ENCODE peak calls at places on chromosome 5, in nine cellular contexts. P, Q, T, E, O, D, F, Y and M are unnamed samples.

GRCh38 chr5:141529002-141529401 is 40.1 kb downstream of the PCDHGC5 start:
- DNase-seq in P (no peak), Q (no peak), T (no peak), E (no peak), O (no peak), D (no peak), F (peak), Y (no peak), M (no peak)

GRCh38 chr5:169029087-169029486 is 271.9 kb downstream of the SLIT3 start:
- DNase-seq in P (no peak), Q (no peak), T (no peak), E (no peak), O (no peak), D (no peak), F (no peak), Y (no peak), M (no peak)

GRCh38 chr5:167155387-167156051 is 1135.9 kb upstream of the WWC1 start:
- DNase-seq in P (no peak), Q (no peak), T (no peak), E (no peak), O (no peak), D (no peak), F (no peak), Y (no peak), M (no peak)

GRCh38 chr5:36878421-36879088 is 2.0 kb downstream of the NIPBL start:
- DNase-seq in P (peak), Q (no peak), T (no peak), E (no peak), O (peak), D (no peak), F (no peak), Y (no peak), M (peak)

GRCh38 chr5:11110128-11110527 is 349.1 kb upstream of the DAP start:
- DNase-seq in P (no peak), Q (no peak), T (no peak), E (no peak), O (no peak), D (no peak), F (no peak), Y (no peak), M (no peak)

GRCh38 chr5:43903129-43903528 is 300.1 kb downstream of the NNT start:
- DNase-seq in P (no peak), Q (no peak), T (no peak), E (no peak), O (no peak), D (no peak), F (no peak), Y (no peak), M (no peak)

GRCh38 chr5:73263001-73263710 is 90.2 kb downstream of the TMEM174 start:
- DNase-seq in P (no peak), Q (no peak), T (no peak), E (no peak), O (no peak), D (no peak), F (no peak), Y (no peak), M (no peak)

GRCh38 chr5:32522429-32523143 is 62.8 kb upstream of the SUB1 start:
- DNase-seq in P (no peak), Q (no peak), T (peak), E (no peak), O (no peak), D (peak), F (no peak), Y (no peak), M (no peak)

GRCh38 chr5:96780626-96781025 is 27.1 kb downstream of the ERAP1 start:
- DNase-seq in P (no peak), Q (no peak), T (no peak), E (no peak), O (no peak), D (no peak), F (no peak), Y (no peak), M (no peak)

GRCh38 chr5:112703866-112704820 is 33.5 kb upstream of the APC start:
- DNase-seq in P (no peak), Q (no peak), T (no peak), E (no peak), O (peak), D (no peak), F (no peak), Y (no peak), M (no peak)

GRCh38 chr5:150780180-150780692 is 1.7 kb downstream of the SMIM3 start:
- DNase-seq in P (no peak), Q (no peak), T (no peak), E (no peak), O (no peak), D (no peak), F (no peak), Y (no peak), M (no peak)

GRCh38 chr5:147554285-147554817 is 44.5 kb upstream of the DPYSL3 start:
- DNase-seq in P (no peak), Q (no peak), T (no peak), E (no peak), O (no peak), D (no peak), F (no peak), Y (no peak), M (no peak)

GRCh38 chr5:2110137-2110933 is 227.6 kb upstream of the IRX4 start:
- DNase-seq in P (no peak), Q (no peak), T (no peak), E (no peak), O (no peak), D (no peak), F (no peak), Y (no peak), M (no peak)

GRCh38 chr5:142642427-142642826 is 43.5 kb downstream of the FGF1 start:
- DNase-seq in P (no peak), Q (no peak), T (no peak), E (no peak), O (no peak), D (no peak), F (no peak), Y (no peak), M (no peak)

GRCh38 chr5:123422433-123423277 is 548 bp downstream of the CEP120 start:
- DNase-seq in P (peak), Q (peak), T (no peak), E (no peak), O (peak), D (no peak), F (peak), Y (no peak), M (no peak)

GRCh38 chr5:14513266-14513665 is 68.3 kb upstream of the OTULINL start:
- DNase-seq in P (no peak), Q (no peak), T (no peak), E (no peak), O (no peak), D (no peak), F (no peak), Y (no peak), M (no peak)

GRCh38 chr5:1429501-1429900 is 15.7 kb downstream of the SLC6A3 start:
- DNase-seq in P (no peak), Q (no peak), T (peak), E (no peak), O (no peak), D (no peak), F (no peak), Y (no peak), M (no peak)

GRCh38 chr5:171523781-171524180 is 104.3 kb downstream of the FGF18 start:
- DNase-seq in P (no peak), Q (no peak), T (no peak), E (no peak), O (no peak), D (no peak), F (no peak), Y (no peak), M (no peak)

GRCh38 chr5:72248352-72249032 is 71.5 kb downstream of the MRPS27 start:
- DNase-seq in P (peak), Q (no peak), T (no peak), E (no peak), O (peak), D (no peak), F (no peak), Y (no peak), M (no peak)

GRCh38 chr5:138662599-138662998 is 87.4 kb upstream of the HSPA9 start:
- DNase-seq in P (no peak), Q (no peak), T (no peak), E (no peak), O (no peak), D (no peak), F (no peak), Y (no peak), M (no peak)

GRCh38 chr5:129906177-129906887 is 2.1 kb downstream of the CHSY3 start:
- DNase-seq in P (peak), Q (no peak), T (no peak), E (no peak), O (no peak), D (no peak), F (no peak), Y (no peak), M (peak)

GRCh38 chr5:99316484-99316883 is 387.7 kb upstream of the CHD1 start:
- DNase-seq in P (no peak), Q (no peak), T (no peak), E (no peak), O (no peak), D (no peak), F (no peak), Y (no peak), M (no peak)

GRCh38 chr5:5666389-5666788 is 243.9 kb downstream of the ICE1 start:
- DNase-seq in P (no peak), Q (no peak), T (no peak), E (no peak), O (no peak), D (no peak), F (no peak), Y (no peak), M (no peak)

GRCh38 chr5:123125953-123126352 is 36.9 kb downstream of the PRDM6 start:
- DNase-seq in P (no peak), Q (no peak), T (no peak), E (no peak), O (peak), D (no peak), F (no peak), Y (no peak), M (no peak)

GRCh38 chr5:119275146-119275872 is 80.5 kb upstream of the TNFAIP8 start:
- DNase-seq in P (no peak), Q (no peak), T (no peak), E (no peak), O (no peak), D (no peak), F (no peak), Y (no peak), M (no peak)

GRCh38 chr5:136979131-136979530 is 520.0 kb downstream of the SPOCK1 start:
- DNase-seq in P (no peak), Q (no peak), T (no peak), E (no peak), O (no peak), D (no peak), F (no peak), Y (no peak), M (no peak)

GRCh38 chr5:83559141-83559785 is 87.7 kb downstream of the VCAN start:
- DNase-seq in P (no peak), Q (no peak), T (no peak), E (no peak), O (no peak), D (no peak), F (no peak), Y (no peak), M (no peak)

GRCh38 chr5:153672347-153673090 is 182.0 kb downstream of the GRIA1 start:
- DNase-seq in P (no peak), Q (no peak), T (no peak), E (no peak), O (no peak), D (no peak), F (no peak), Y (no peak), M (no peak)

GRCh38 chr5:157823655-157824054 is 35.3 kb downstream of the CLINT1 start:
- DNase-seq in P (no peak), Q (no peak), T (no peak), E (no peak), O (no peak), D (no peak), F (no peak), Y (no peak), M (no peak)

GRCh38 chr5:157827429-157827828 is 31.5 kb downstream of the CLINT1 start:
- DNase-seq in P (no peak), Q (no peak), T (no peak), E (no peak), O (no peak), D (no peak), F (no peak), Y (no peak), M (no peak)

GRCh38 chr5:157828031-157828948 is 30.7 kb downstream of the CLINT1 start:
- DNase-seq in P (peak), Q (no peak), T (no peak), E (no peak), O (no peak), D (no peak), F (peak), Y (no peak), M (no peak)

GRCh38 chr5:157828949-157829639 is 29.9 kb downstream of the CLINT1 start:
- DNase-seq in P (no peak), Q (no peak), T (no peak), E (no peak), O (peak), D (no peak), F (no peak), Y (no peak), M (peak)
- TF ChIP-seq CTCF in P (peak), Q (no peak), T (peak), E (peak), O (peak), D (no peak), F (peak), Y (no peak), M (peak)

GRCh38 chr5:63205976-63206375 is 627.4 kb downstream of the LRRC70 start:
- DNase-seq in P (no peak), Q (no peak), T (no peak), E (no peak), O (no peak), D (no peak), F (no peak), Y (no peak), M (no peak)

GRCh38 chr5:63217422-63217821 is 638.8 kb downstream of the LRRC70 start:
- DNase-seq in P (no peak), Q (no peak), T (no peak), E (no peak), O (no peak), D (no peak), F (no peak), Y (no peak), M (no peak)

GRCh38 chr5:63213256-63213655 is 634.6 kb downstream of the LRRC70 start:
- DNase-seq in P (no peak), Q (no peak), T (no peak), E (no peak), O (no peak), D (no peak), F (no peak), Y (no peak), M (no peak)

GRCh38 chr5:63211413-63212132 is 633.0 kb downstream of the LRRC70 start:
- DNase-seq in P (no peak), Q (no peak), T (no peak), E (no peak), O (no peak), D (no peak), F (no peak), Y (no peak), M (no peak)
- TF ChIP-seq CTCF in P (no peak), Q (no peak), T (no peak), E (no peak), O (no peak), D (no peak), F (no peak), Y (no peak), M (no peak)

GRCh38 chr5:40431734-40432133 is 248.0 kb upstream of the PTGER4 start:
- DNase-seq in P (no peak), Q (no peak), T (no peak), E (no peak), O (no peak), D (no peak), F (no peak), Y (no peak), M (no peak)

GRCh38 chr5:40429258-40430111 is 250.2 kb upstream of the PTGER4 start:
- DNase-seq in P (no peak), Q (no peak), T (no peak), E (no peak), O (no peak), D (no peak), F (no peak), Y (no peak), M (no peak)

GRCh38 chr5:40428129-40428528 is 251.6 kb upstream of the PTGER4 start:
- DNase-seq in P (no peak), Q (no peak), T (no peak), E (no peak), O (no peak), D (no peak), F (no peak), Y (no peak), M (no peak)

GRCh38 chr5:40428815-40429214 is 250.9 kb upstream of the PTGER4 start:
- DNase-seq in P (no peak), Q (no peak), T (no peak), E (no peak), O (no peak), D (no peak), F (no peak), Y (no peak), M (no peak)

DNA sequence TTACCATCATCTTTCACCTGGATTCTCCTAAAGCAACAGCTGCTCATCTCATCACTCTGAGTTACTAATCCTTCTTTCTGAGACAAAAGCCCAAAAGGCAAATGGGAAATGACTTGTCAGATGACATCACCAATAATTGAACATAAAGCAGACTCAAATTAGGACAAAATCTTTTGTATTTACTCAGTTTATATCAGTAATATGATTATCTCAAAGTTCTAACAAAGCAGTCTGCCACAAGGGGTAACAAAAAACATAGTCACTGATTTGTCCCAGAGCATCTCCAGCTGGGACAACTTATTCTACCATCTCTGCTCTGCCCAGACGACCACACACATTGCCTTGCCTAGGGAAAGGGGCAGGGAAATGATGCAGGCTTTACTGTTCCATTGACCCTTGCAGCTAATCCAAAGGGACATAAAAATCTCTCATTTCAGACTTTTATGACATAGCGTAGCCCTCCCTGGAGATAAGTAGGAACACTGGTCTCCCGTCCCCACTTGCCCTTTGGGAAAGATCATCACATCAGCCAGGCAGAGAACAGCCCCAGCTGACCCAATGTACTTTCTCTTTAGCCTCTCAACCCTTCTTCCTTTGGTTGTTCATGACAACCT is 249.5 kb upstream of the PTGER4 start:
- DNase-seq in P (no peak), Q (no peak), T (no peak), E (no peak), O (no peak), D (no peak), F (no peak), Y (no peak), M (no peak)
- TF ChIP-seq CTCF in P (no peak), Q (no peak), T (no peak), E (no peak), O (no peak), D (no peak), F (no peak), Y (no peak), M (no peak)

GRCh38 chr5:60699549-60700346 is at the start of gene DEPDC1B:
- DNase-seq in P (peak), Q (peak), T (peak), E (peak), O (peak), D (peak), F (peak), Y (peak), M (peak)
- TF ChIP-seq CTCF in P (peak), Q (peak), T (peak), E (peak), O (peak), D (peak), F (peak), Y (no peak), M (no peak)

DNA sequence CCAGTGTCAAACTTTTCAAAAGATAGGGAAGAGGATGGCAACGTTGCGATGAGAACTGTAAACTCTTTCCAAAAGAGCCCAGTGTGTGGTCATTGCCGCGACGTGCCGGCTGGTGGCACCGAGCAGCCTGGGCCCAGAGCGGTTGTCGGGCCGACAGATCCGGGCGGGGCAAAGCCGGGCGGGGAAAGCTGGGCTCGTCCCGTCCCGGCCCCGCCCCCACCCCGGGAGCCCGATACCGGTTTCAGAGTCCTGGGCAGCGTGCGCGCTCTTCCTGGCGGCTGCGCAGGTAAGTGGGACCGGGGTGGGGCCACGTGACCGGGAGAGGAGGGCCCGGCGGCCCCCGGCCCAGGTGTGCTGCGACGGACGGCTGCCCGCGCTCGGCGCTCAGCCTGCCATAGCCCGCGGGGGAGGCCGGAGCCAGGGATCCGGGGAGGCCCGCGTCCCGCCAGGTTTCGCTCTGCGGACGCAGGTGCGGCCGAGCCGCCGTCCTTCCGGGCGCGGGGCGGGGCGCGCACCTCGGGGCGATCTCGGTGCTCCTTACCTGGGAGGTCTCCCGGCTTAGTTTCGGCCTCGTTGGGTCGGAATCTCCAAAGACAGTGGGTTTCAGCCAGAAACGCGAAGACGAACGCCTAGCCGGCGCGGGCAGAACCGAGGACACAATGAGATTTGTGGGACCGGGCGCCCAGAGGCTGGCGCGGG is at the start of gene MARVELD2:
- DNase-seq in P (peak), Q (peak), T (peak), E (peak), O (no peak), D (no peak), F (no peak), Y (peak), M (peak)
- TF ChIP-seq CTCF in P (peak), Q (no peak), T (peak), E (peak), O (no peak), D (no peak), F (no peak), Y (no peak), M (no peak)

GRCh38 chr5:91632871-91633270 is 249.8 kb upstream of the ARRDC3 start:
- DNase-seq in P (no peak), Q (no peak), T (no peak), E (no peak), O (no peak), D (no peak), F (no peak), Y (no peak), M (no peak)

GRCh38 chr5:91638010-91638409 is 254.9 kb upstream of the ARRDC3 start:
- DNase-seq in P (no peak), Q (no peak), T (no peak), E (no peak), O (no peak), D (no peak), F (no peak), Y (no peak), M (no peak)

GRCh38 chr5:91635950-91636349 is 252.8 kb upstream of the ARRDC3 start:
- DNase-seq in P (no peak), Q (no peak), T (no peak), E (no peak), O (no peak), D (no peak), F (no peak), Y (no peak), M (no peak)

GRCh38 chr5:91639744-91640143 is 256.6 kb upstream of the ARRDC3 start:
- DNase-seq in P (no peak), Q (no peak), T (no peak), E (no peak), O (no peak), D (no peak), F (no peak), Y (no peak), M (no peak)

DNA sequence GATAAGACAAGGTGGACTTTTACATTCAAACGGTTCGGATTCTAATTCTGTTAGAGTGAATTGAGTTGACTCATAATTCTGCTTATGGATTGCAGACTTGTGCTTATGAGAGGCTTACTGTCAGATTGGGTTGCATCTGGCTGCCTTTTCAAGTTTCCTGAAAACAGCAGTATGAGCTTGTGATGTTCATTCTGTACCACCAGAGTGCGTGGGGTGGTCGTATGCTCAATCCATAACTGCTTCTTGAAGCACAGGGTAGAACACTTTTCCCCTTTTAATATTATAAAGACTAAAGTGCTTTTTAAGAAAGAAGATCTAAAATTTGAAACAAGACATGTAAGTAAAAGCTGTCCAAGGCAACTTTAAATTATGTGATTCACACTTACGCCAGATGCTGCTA is 253.2 kb upstream of the ARRDC3 start:
- DNase-seq in P (peak), Q (no peak), T (no peak), E (no peak), O (no peak), D (no peak), F (no peak), Y (no peak), M (no peak)
- TF ChIP-seq CTCF in P (no peak), Q (no peak), T (no peak), E (no peak), O (no peak), D (no peak), F (peak), Y (no peak), M (peak)

GRCh38 chr5:132299901-132300300 is 5.7 kb downstream of the SLC22A4 start:
- DNase-seq in P (no peak), Q (no peak), T (no peak), E (no peak), O (no peak), D (no peak), F (no peak), Y (no peak), M (no peak)
- TF ChIP-seq CTCF in P (no peak), Q (no peak), T (no peak), E (no peak), O (no peak), D (no peak), F (no peak), Y (no peak), M (no peak)